ENCODE peak calls at places on chromosome 17, in four cellular contexts. N is spleen; L is cardiac fibroblast; X is effector memory CD4-positive, alpha-beta T cell. B is an unnamed sample.

GRCh38 chr17:38797091-38797490 is 2.3 kb downstream of the PIP4K2B start:
- DNase-seq in X (no peak), N (no peak), L (peak; percentile 51), B (peak; percentile 80)

GRCh38 chr17:78723957-78724356 is 58.1 kb downstream of the CYTH1 start:
- DNase-seq in L (no peak), N (no peak), X (no peak), B (no peak)

GRCh38 chr17:49843774-49844350 is 4.0 kb downstream of the TAC4 start:
- DNase-seq in N (no peak), L (peak; percentile 33), X (no peak), B (peak; percentile 16)

GRCh38 chr17:8147141-8147804 is 4.9 kb downstream of the PER1 start:
- DNase-seq in L (no peak), X (no peak), N (no peak), B (no peak)

GRCh38 chr17:4256952-4257351 is 6.8 kb downstream of the ANKFY1 start:
- DNase-seq in N (no peak), L (peak; percentile 31), X (no peak), B (peak; percentile 51)

GRCh38 chr17:57956311-57957119 is 1.3 kb upstream of the CUEDC1 start:
- DNase-seq in X (peak; percentile 17), L (no peak), N (peak; percentile 71), B (no peak)

GRCh38 chr17:1123397-1124237 is 56.2 kb downstream of the ABR start:
- DNase-seq in L (no peak), X (no peak), N (no peak), B (no peak)

GRCh38 chr17:81241648-81242420 is 2.7 kb downstream of the NDUFAF8 start:
- DNase-seq in N (peak; percentile 90), X (peak; percentile 30), L (peak; percentile 40), B (peak; percentile 41)

GRCh38 chr17:27384261-27384701 is 72.0 kb upstream of the KSR1 start:
- DNase-seq in X (no peak), L (peak; percentile 98), N (no peak), B (peak; percentile 92)

GRCh38 chr17:69567130-69567529 is 152.6 kb downstream of the MAP2K6 start:
- DNase-seq in L (no peak), X (no peak), N (no peak), B (no peak)

DNA sequence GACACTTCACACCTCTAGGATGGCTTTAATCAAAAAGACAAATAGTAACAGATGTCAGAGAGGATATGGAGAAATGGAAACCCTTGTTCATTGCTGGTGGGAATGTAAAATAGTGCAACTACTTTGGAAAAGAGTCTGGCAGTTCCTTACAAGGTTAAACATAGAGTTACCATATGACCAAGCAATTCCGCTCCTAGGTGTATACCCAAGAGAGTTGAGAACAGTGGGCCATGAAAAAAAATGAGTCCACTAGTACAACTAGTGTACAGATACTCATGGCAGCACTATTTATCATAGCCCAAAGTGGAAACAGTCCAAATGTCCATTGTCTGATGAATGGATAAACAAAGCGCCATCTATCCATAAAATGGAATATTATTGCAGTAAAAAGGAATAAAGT is 39.1 kb downstream of the OR1D5 start:
- DNase-seq in N (no peak), X (no peak), L (no peak), B (no peak)
- H3K4me3 ChIP-seq in N (no peak overlapping the region), X (no peak overlapping the region), L (no peak overlapping the region), B (no peak overlapping the region)

DNA sequence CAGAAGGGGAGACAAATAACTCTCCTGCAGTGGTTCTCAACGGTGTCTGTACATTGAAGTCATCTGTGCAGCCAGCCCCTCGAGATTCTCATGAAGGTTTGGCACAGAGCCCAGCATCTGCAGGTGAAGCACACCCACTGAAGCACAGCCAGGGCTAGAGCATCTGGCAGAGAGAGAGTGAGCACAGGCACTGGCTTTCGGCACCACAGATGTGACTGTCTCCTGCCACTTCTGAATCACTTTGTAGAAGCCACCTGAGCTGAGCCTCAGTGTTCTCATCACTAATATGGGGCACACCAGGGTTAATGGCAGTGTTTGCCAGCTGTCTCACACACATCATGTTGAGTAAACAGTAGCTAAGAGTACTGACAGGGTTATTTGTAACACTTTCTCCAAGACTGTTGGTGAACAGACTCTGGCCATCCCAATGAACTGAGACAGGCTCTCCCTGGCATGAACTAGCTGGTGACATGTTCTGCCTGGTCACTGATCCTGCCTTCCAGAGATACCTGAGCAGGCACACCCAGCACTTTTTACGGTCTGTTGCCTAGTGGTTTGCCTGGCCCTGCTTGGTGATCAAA is 10.9 kb downstream of the HSPB9 start:
- DNase-seq in X (no peak), L (no peak), N (peak; percentile 89), B (no peak)
- H3K4me3 ChIP-seq in X (no peak overlapping the region), L (no peak overlapping the region), N (no peak overlapping the region), B (no peak overlapping the region)

DNA sequence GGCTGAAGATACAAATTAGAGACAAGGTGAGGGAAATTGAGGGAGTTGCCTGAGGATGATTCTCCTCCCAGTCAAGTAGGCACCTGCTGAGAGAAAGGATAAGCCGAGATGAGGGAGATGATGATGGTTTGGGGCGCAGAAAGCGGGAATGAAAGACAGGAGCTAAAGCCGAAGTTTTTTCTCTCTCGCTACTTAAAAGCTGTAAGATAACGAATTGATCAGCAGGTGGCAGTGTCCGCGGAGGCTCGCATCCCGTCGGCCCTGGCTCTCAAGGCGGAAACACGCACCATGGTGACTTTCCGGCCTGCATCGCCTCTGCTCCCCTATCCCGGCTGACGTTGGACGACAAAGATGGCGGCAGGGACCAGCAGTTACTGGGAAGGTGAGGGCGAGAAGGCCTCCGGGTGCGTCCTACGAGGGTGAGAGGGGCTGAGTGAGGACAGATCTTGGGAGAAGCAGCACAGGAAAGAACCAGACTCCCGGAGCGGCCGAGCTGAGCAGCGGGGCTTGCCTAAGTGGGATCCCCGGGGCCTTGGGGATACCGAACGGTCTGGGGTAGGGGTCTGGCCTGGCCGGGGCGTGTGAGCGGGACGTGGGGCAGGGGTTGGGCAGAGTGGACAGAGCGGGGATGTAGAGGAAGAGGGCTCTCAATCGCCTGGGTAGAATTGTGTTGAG is at the start of gene GOSR1:
- DNase-seq in X (peak; percentile 81), L (peak; percentile 97), N (peak; percentile 98), B (peak; percentile 96)
- H3K4me3 ChIP-seq in X (peak within 1 kb of the TSS; percentile 99), L (peak within 1 kb of the TSS; percentile 96), N (peak within 1 kb of the TSS; percentile 90), B (peak within 1 kb of the TSS; percentile 97)

GRCh38 chr17:76943202-76943601 is 75.0 kb downstream of the MGAT5B start:
- DNase-seq in N (no peak), L (no peak), X (no peak), B (no peak)
- H3K4me3 ChIP-seq in N (no peak overlapping the region), L (no peak overlapping the region), X (no peak overlapping the region), B (no peak overlapping the region)

DNA sequence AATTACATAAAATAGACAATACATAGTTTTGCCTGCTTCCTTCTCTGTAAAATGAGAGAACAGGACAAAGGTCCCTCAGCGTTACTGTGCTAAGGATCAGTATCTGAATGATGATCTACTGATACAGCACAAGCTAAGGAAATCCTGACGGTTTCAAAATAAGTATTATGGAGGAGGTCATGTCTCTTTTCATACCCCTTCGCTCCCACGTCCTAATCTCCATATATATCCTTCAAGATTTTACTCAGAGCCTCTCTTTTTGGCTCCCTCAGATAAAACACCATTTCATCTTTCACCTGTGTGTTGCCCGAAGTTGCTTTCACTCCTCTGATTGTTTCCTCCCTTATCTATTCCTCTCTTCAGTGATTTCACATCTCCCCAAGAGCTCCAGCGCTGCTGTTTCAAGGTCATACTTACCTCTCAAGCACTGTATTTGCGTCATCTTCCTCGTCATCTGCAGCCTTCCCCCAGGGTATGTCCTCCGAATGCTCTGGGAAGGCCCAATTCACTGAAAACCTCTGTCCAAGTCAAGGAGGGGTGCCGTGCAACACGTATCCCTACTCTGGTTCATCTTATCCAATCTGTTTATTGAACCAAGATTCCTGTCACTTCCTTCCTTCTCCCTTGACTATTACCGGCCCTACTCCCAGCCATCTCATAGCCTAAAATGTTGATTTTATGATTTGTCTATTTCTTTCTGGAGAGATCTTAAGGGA is 1.2 kb upstream of the BLTP2 start:
- DNase-seq in X (no peak), L (peak; percentile 2), N (no peak), B (no peak)
- H3K4me3 ChIP-seq in X (no peak overlapping the region), L (no peak overlapping the region), N (peak overlapping the region; percentile 95), B (no peak overlapping the region)

DNA sequence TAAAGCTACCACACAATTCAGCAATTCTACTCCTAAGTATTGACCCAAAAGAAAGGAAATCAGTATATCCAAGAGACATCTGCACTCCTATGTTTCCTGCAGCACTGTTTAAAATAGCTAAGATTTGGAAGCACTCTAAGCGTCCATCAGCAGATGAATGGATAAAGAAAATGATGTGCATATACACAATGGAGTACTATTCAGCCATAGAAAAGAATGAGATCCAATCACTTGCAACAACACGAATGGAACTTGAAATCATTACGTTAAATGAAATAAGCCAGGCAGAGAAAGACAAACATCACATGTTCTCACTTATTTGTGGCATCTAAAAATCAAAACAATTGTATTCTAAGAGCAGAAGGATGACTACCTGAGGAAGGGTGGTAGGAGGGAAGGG is 1.5 kb downstream of the SLFN11 start:
- DNase-seq in N (no peak), X (no peak), L (no peak), B (no peak)
- H3K4me3 ChIP-seq in N (peak overlapping the region; percentile 61), X (no peak overlapping the region), L (no peak overlapping the region), B (peak overlapping the region; percentile 82)

B was measured in fibroblast of mammary gland.